ENCODE peak calls at places on chromosomes 12 and 14, in eight cellular contexts. S is midbrain; V is kidney tubule cell; F is AG20443; X is mucosa of descending colon; D is skeletal muscle cell; L is neural crest cell; W is stimulated activated CD4-positive, alpha-beta T cell treated with anti-CD3 and anti-CD28 coated beads, Interleukin-4, amount 100 ng/mL, for 24 hours. T is an unnamed sample.
A peak's percentile ranks its signal among the peaks of the same experiment; 100 is the strongest.

GRCh38 chr12:6766651-6767300 is 613 bp downstream of the PTMS start:
- DNase-seq in S (peak; percentile 50), V (peak; percentile 79), F (peak; percentile 88), X (peak; percentile 90), D (no peak), L (peak; percentile 66), W (peak; percentile 53), T (peak; percentile 99)

GRCh38 chr12:18135509-18135908 is 45.5 kb upstream of the RERGL start:
- DNase-seq in S (no peak), V (no peak), F (peak; percentile 30), X (no peak), D (no peak), L (no peak), W (no peak), T (no peak)

GRCh38 chr12:65100140-65100539 is 21.0 kb downstream of the WIF1 start:
- DNase-seq in S (no peak), V (no peak), F (no peak), X (no peak), D (no peak), L (no peak), W (no peak), T (no peak)

GRCh38 chr14:90281261-90281660 is 24.9 kb downstream of the PSMC1 start:
- DNase-seq in S (no peak), V (peak; percentile 88), F (peak; percentile 87), X (no peak), D (no peak), L (no peak), W (no peak), T (peak; percentile 92)

GRCh38 chr14:104882325-104882973 is 17.4 kb downstream of the CEP170B start:
- DNase-seq in S (no peak), V (peak; percentile 83), F (no peak), X (peak; percentile 86), D (no peak), L (no peak), W (no peak), T (peak; percentile 92)

GRCh38 chr14:34498684-34499412 is 36.8 kb upstream of the SPTSSA start:
- DNase-seq in S (no peak), V (peak; percentile 39), F (no peak), X (no peak), D (no peak), L (no peak), W (no peak), T (no peak)

GRCh38 chr12:24539646-24540045 is 409.3 kb downstream of the BCAT1 start:
- DNase-seq in S (no peak), V (no peak), F (no peak), X (no peak), D (no peak), L (no peak), W (no peak), T (no peak)

GRCh38 chr14:21039059-21039422 is 3.1 kb upstream of the RNASE7 start:
- DNase-seq in S (peak; percentile 81), V (no peak), F (peak; percentile 71), X (peak; percentile 83), D (peak; percentile 54), L (no peak), W (no peak), T (peak; percentile 60)

GRCh38 chr14:86481105-86481504 is 951.2 kb downstream of the FLRT2 start:
- DNase-seq in S (no peak), V (peak; percentile 42), F (no peak), X (no peak), D (no peak), L (no peak), W (no peak), T (no peak)

GRCh38 chr14:104307627-104308401 is 169.4 kb downstream of the KIF26A start:
- DNase-seq in S (no peak), V (no peak), F (no peak), X (peak; percentile 9), D (no peak), L (no peak), W (no peak), T (peak; percentile 76)

GRCh38 chr12:49501895-49502294 is 36.9 kb upstream of the KCNH3 start:
- DNase-seq in S (no peak), V (no peak), F (no peak), X (no peak), D (no peak), L (no peak), W (no peak), T (peak; percentile 42)

GRCh38 chr14:74619672-74620131 is 7.7 kb upstream of the LTBP2 start:
- DNase-seq in S (no peak), V (peak; percentile 100), F (peak; percentile 94), X (peak; percentile 59), D (peak; percentile 89), L (no peak), W (no peak), T (peak; percentile 92)

GRCh38 chr12:107645630-107646333 is 39.8 kb upstream of the PWP1 start:
- DNase-seq in S (no peak), V (no peak), F (no peak), X (no peak), D (no peak), L (peak; percentile 3), W (no peak), T (no peak)

GRCh38 chr14:68552597-68552996 is 240.3 kb downstream of the ZFP36L1 start:
- DNase-seq in S (no peak), V (peak; percentile 78), F (no peak), X (no peak), D (no peak), L (no peak), W (no peak), T (no peak)

GRCh38 chr14:84421611-84422010 is 1108.3 kb upstream of the FLRT2 start:
- DNase-seq in S (no peak), V (no peak), F (no peak), X (no peak), D (no peak), L (no peak), W (no peak), T (no peak)

GRCh38 chr12:119448737-119449136 is 114.2 kb downstream of the CCDC60 start:
- DNase-seq in S (no peak), V (no peak), F (no peak), X (no peak), D (no peak), L (no peak), W (no peak), T (no peak)

GRCh38 chr14:91901449-91902250 is 34.3 kb upstream of the TC2N start:
- DNase-seq in S (no peak), V (no peak), F (peak; percentile 35), X (no peak), D (no peak), L (no peak), W (no peak), T (no peak)

GRCh38 chr14:52032196-52032865 is 36.5 kb downstream of the NID2 start:
- DNase-seq in S (no peak), V (no peak), F (no peak), X (no peak), D (peak; percentile 56), L (no peak), W (no peak), T (no peak)

GRCh38 chr14:101947577-101947903 is 16.8 kb upstream of the DYNC1H1 start:
- DNase-seq in S (no peak), V (no peak), F (no peak), X (no peak), D (no peak), L (no peak), W (no peak), T (peak; percentile 71)